ENCODE peak calls at places on chromosomes 2 and 18, in eight cellular contexts. E is dermis blood vessel endothelial cell, Z is dorsolateral prefrontal cortex, H is ELF-1, K is AG08395, N is SJSA1, M is fibroblast of mammary gland, G is COR-L47. T is an unnamed sample.

GRCh38 chr2:112601754-112602153 is 17.3 kb downstream of the CHCHD5 start:
- DNase-seq in E (no peak), Z (no peak), H (no peak), K (no peak), N (no peak), M (no peak), G (no peak), T (peak)

GRCh38 chr2:117980381-117980780 is 33.5 kb downstream of the CCDC93 start:
- DNase-seq in E (no peak), Z (no peak), H (no peak), K (peak), N (peak), M (peak), G (no peak), T (peak)

GRCh38 chr2:200856806-200857205 is 7.7 kb downstream of the CLK1 start:
- DNase-seq in E (no peak), Z (no peak), H (no peak), K (no peak), N (no peak), M (no peak), G (no peak), T (no peak)

GRCh38 chr2:199148076-199148845 is 309.5 kb downstream of the SATB2 start:
- DNase-seq in E (no peak), Z (no peak), H (no peak), K (no peak), N (no peak), M (peak), G (no peak), T (no peak)

GRCh38 chr2:8691859-8692437 is 10.1 kb downstream of the ID2 start:
- DNase-seq in E (no peak), Z (no peak), H (no peak), K (no peak), N (no peak), M (no peak), G (no peak), T (no peak)

GRCh38 chr2:20576598-20577115 is 74.2 kb downstream of the HS1BP3 start:
- DNase-seq in E (peak), Z (no peak), H (no peak), K (no peak), N (no peak), M (no peak), G (no peak), T (no peak)

GRCh38 chr2:44743473-44743872 is 198.0 kb upstream of the SIX3 start:
- DNase-seq in E (no peak), Z (no peak), H (no peak), K (no peak), N (no peak), M (no peak), G (peak), T (no peak)

GRCh38 chr2:71781695-71782228 is 328.4 kb downstream of the DYSF start:
- DNase-seq in E (no peak), Z (no peak), H (no peak), K (no peak), N (no peak), M (no peak), G (no peak), T (no peak)

GRCh38 chr18:24600076-24600654 is 139.7 kb downstream of the HRH4 start:
- DNase-seq in E (peak), Z (no peak), H (no peak), K (peak), N (peak), M (peak), G (peak), T (peak)

GRCh38 chr18:45254683-45255082 is 360.6 kb upstream of the SLC14A2 start:
- DNase-seq in E (no peak), Z (no peak), H (no peak), K (peak), N (no peak), M (peak), G (no peak), T (peak)

GRCh38 chr18:12333650-12334279 is 25.7 kb downstream of the TUBB6 start:
- DNase-seq in E (no peak), Z (no peak), H (peak), K (no peak), N (no peak), M (no peak), G (no peak), T (no peak)

GRCh38 chr2:79638410-79638809 is 125.6 kb downstream of the CTNNA2 start:
- DNase-seq in E (no peak), Z (no peak), H (no peak), K (no peak), N (no peak), M (no peak), G (no peak), T (no peak)

GRCh38 chr2:37020212-37020886 is 54.0 kb upstream of the STRN start:
- DNase-seq in E (peak), Z (no peak), H (peak), K (peak), N (no peak), M (peak), G (no peak), T (no peak)

GRCh38 chr2:73827018-73827417 is 1.7 kb upstream of the STAMBP start:
- DNase-seq in E (peak), Z (no peak), H (no peak), K (no peak), N (no peak), M (peak), G (peak), T (peak)

GRCh38 chr18:65755616-65756015 is 4.8 kb downstream of the CDH7 start:
- DNase-seq in E (no peak), Z (no peak), H (no peak), K (no peak), N (no peak), M (no peak), G (no peak), T (no peak)

GRCh38 chr2:219171231-219171651 is 1.4 kb upstream of the SLC23A3 start:
- DNase-seq in E (peak), Z (no peak), H (peak), K (peak), N (peak), M (peak), G (peak), T (peak)

GRCh38 chr2:66494708-66495107 is 59.8 kb downstream of the MEIS1 start:
- DNase-seq in E (no peak), Z (no peak), H (no peak), K (peak), N (no peak), M (peak), G (no peak), T (peak)

GRCh38 chr18:51006948-51007786 is 22.8 kb upstream of the SMAD4 start:
- DNase-seq in E (no peak), Z (no peak), H (peak), K (no peak), N (no peak), M (no peak), G (no peak), T (no peak)

GRCh38 chr2:161273038-161273760 is 35.0 kb upstream of the PSMD14 start:
- DNase-seq in E (peak), Z (no peak), H (peak), K (peak), N (peak), M (peak), G (peak), T (peak)

GRCh38 chr18:62187543-62188378 is 706 bp downstream of the RELCH start:
- DNase-seq in E (peak), Z (no peak), H (no peak), K (peak), N (peak), M (peak), G (peak), T (peak)

GRCh38 chr2:172233947-172234715 is 131.4 kb upstream of the DLX2 start:
- DNase-seq in E (no peak), Z (no peak), H (peak), K (no peak), N (no peak), M (no peak), G (no peak), T (no peak)

GRCh38 chr2:108169982-108170625 is 69.7 kb upstream of the SULT1C3 start:
- DNase-seq in E (peak), Z (no peak), H (peak), K (peak), N (peak), M (peak), G (no peak), T (peak)

GRCh38 chr2:40101076-40101688 is 322.1 kb upstream of the THUMPD2 start:
- DNase-seq in E (no peak), Z (no peak), H (no peak), K (peak), N (peak), M (peak), G (no peak), T (no peak)

T was measured in mammary epithelial cell.